ENCODE peak calls at places on chromosomes 6 and 20, in ten cellular contexts. One of them, this sample, is unnamed.

GRCh38 chr20:49393803-49394202 is 88.7 kb downstream of the KCNB1 start:
- DNase-seq in iPS DF 6.9: no peak
- DNase-seq in foreskin keratinocyte: no peak
- DNase-seq in aorta: no peak
- DNase-seq in psoas muscle: no peak
- DNase-seq in IMR-90: no peak
- DNase-seq in adipocyte: no peak
- DNase-seq in heart left ventricle: no peak
- DNase-seq in colonic mucosa: no peak
- DNase-seq in CD4-positive, CD25-positive, alpha-beta regulatory T cell: no peak
- DNase-seq in this sample: no peak

GRCh38 chr6:119484598-119484997 is 135.0 kb upstream of the MAN1A1 start:
- DNase-seq in iPS DF 6.9: no peak
- DNase-seq in foreskin keratinocyte: peak; percentile 99
- DNase-seq in aorta: no peak
- DNase-seq in psoas muscle: no peak
- DNase-seq in IMR-90: peak; percentile 94
- DNase-seq in adipocyte: peak; percentile 91
- DNase-seq in heart left ventricle: no peak
- DNase-seq in colonic mucosa: no peak
- DNase-seq in CD4-positive, CD25-positive, alpha-beta regulatory T cell: no peak
- DNase-seq in this sample: no peak

GRCh38 chr6:44233560-44234100 is 10.2 kb downstream of the SLC29A1 start:
- DNase-seq in iPS DF 6.9: no peak
- DNase-seq in foreskin keratinocyte: no peak
- DNase-seq in aorta: no peak
- DNase-seq in psoas muscle: no peak
- DNase-seq in IMR-90: no peak
- DNase-seq in adipocyte: no peak
- DNase-seq in heart left ventricle: no peak
- DNase-seq in colonic mucosa: no peak
- DNase-seq in CD4-positive, CD25-positive, alpha-beta regulatory T cell: no peak
- DNase-seq in this sample: no peak

GRCh38 chr6:101396552-101397173 is 3.2 kb downstream of the GRIK2 start:
- DNase-seq in iPS DF 6.9: no peak
- DNase-seq in foreskin keratinocyte: peak; percentile 49
- DNase-seq in aorta: peak; percentile 59
- DNase-seq in psoas muscle: no peak
- DNase-seq in IMR-90: peak; percentile 64
- DNase-seq in adipocyte: peak; percentile 83
- DNase-seq in heart left ventricle: peak; percentile 57
- DNase-seq in colonic mucosa: peak; percentile 71
- DNase-seq in CD4-positive, CD25-positive, alpha-beta regulatory T cell: peak; percentile 5
- DNase-seq in this sample: peak; percentile 62

GRCh38 chr20:53828673-53829085 is 235.0 kb upstream of the ZNF217 start:
- DNase-seq in iPS DF 6.9: no peak
- DNase-seq in foreskin keratinocyte: peak; percentile 91
- DNase-seq in aorta: no peak
- DNase-seq in psoas muscle: no peak
- DNase-seq in IMR-90: peak; percentile 95
- DNase-seq in adipocyte: peak; percentile 87
- DNase-seq in heart left ventricle: no peak
- DNase-seq in colonic mucosa: peak; percentile 49
- DNase-seq in CD4-positive, CD25-positive, alpha-beta regulatory T cell: no peak
- DNase-seq in this sample: peak; percentile 96

GRCh38 chr6:24451581-24452041 is 37.8 kb downstream of the GPLD1 start:
- DNase-seq in iPS DF 6.9: no peak
- DNase-seq in foreskin keratinocyte: no peak
- DNase-seq in aorta: no peak
- DNase-seq in psoas muscle: no peak
- DNase-seq in IMR-90: no peak
- DNase-seq in adipocyte: no peak
- DNase-seq in heart left ventricle: no peak
- DNase-seq in colonic mucosa: no peak
- DNase-seq in CD4-positive, CD25-positive, alpha-beta regulatory T cell: no peak
- DNase-seq in this sample: no peak

GRCh38 chr20:50663095-50663821 is 28.1 kb downstream of the RIPOR3 start:
- DNase-seq in iPS DF 6.9: no peak
- DNase-seq in foreskin keratinocyte: peak; percentile 71
- DNase-seq in aorta: no peak
- DNase-seq in psoas muscle: no peak
- DNase-seq in IMR-90: no peak
- DNase-seq in adipocyte: no peak
- DNase-seq in heart left ventricle: no peak
- DNase-seq in colonic mucosa: no peak
- DNase-seq in CD4-positive, CD25-positive, alpha-beta regulatory T cell: no peak
- DNase-seq in this sample: no peak

GRCh38 chr6:108951351-108951953 is 103.2 kb downstream of the ARMC2 start:
- DNase-seq in iPS DF 6.9: no peak
- DNase-seq in foreskin keratinocyte: peak; percentile 49
- DNase-seq in aorta: no peak
- DNase-seq in psoas muscle: no peak
- DNase-seq in IMR-90: peak; percentile 44
- DNase-seq in adipocyte: no peak
- DNase-seq in heart left ventricle: no peak
- DNase-seq in colonic mucosa: peak; percentile 57
- DNase-seq in CD4-positive, CD25-positive, alpha-beta regulatory T cell: no peak
- DNase-seq in this sample: no peak

GRCh38 chr20:60294627-60295026 is 336.4 kb downstream of the CDH26 start:
- DNase-seq in iPS DF 6.9: no peak
- DNase-seq in foreskin keratinocyte: no peak
- DNase-seq in aorta: no peak
- DNase-seq in psoas muscle: no peak
- DNase-seq in IMR-90: no peak
- DNase-seq in adipocyte: no peak
- DNase-seq in heart left ventricle: no peak
- DNase-seq in colonic mucosa: no peak
- DNase-seq in CD4-positive, CD25-positive, alpha-beta regulatory T cell: no peak
- DNase-seq in this sample: no peak

GRCh38 chr6:25889877-25890853 is 16.1 kb upstream of the SLC17A3 start:
- DNase-seq in iPS DF 6.9: no peak
- DNase-seq in foreskin keratinocyte: peak; percentile 32
- DNase-seq in aorta: no peak
- DNase-seq in psoas muscle: no peak
- DNase-seq in IMR-90: peak; percentile 17
- DNase-seq in adipocyte: peak; percentile 86
- DNase-seq in heart left ventricle: no peak
- DNase-seq in colonic mucosa: peak; percentile 57
- DNase-seq in CD4-positive, CD25-positive, alpha-beta regulatory T cell: no peak
- DNase-seq in this sample: no peak

GRCh38 chr6:129936329-129937165 is 75.4 kb upstream of the TMEM244 start:
- DNase-seq in iPS DF 6.9: peak; percentile 55
- DNase-seq in foreskin keratinocyte: peak; percentile 68
- DNase-seq in aorta: no peak
- DNase-seq in psoas muscle: no peak
- DNase-seq in IMR-90: peak; percentile 60
- DNase-seq in adipocyte: peak; percentile 89
- DNase-seq in heart left ventricle: no peak
- DNase-seq in colonic mucosa: peak; percentile 67
- DNase-seq in CD4-positive, CD25-positive, alpha-beta regulatory T cell: peak; percentile 41
- DNase-seq in this sample: peak; percentile 51

GRCh38 chr20:59082077-59082740 is 39.6 kb upstream of the PRELID3B start:
- DNase-seq in iPS DF 6.9: no peak
- DNase-seq in foreskin keratinocyte: peak; percentile 88
- DNase-seq in aorta: no peak
- DNase-seq in psoas muscle: no peak
- DNase-seq in IMR-90: peak; percentile 84
- DNase-seq in adipocyte: no peak
- DNase-seq in heart left ventricle: no peak
- DNase-seq in colonic mucosa: no peak
- DNase-seq in CD4-positive, CD25-positive, alpha-beta regulatory T cell: no peak
- DNase-seq in this sample: no peak

DNA sequence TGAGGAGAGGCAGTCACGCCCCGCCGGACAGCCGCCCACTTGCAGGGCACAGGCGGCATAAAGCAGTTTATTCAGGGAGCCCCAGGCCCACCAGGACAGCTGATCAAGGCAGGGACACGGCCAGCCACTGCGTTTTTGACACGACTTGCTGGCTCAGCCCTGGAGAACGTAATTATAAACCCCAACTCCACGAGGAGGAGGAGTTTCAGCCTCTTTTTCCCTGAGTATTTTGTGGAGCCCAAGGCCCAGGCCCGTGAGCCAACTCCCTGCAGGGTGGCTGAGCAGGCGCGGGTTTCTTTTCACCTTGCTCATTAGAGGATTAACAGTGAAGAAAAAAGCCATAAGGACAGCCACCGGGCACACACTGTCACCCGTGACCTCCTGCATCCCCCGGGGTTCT is 178.0 kb downstream of the TFAP2C start:
- DNase-seq in iPS DF 6.9: no peak
- DNase-seq in foreskin keratinocyte: no peak
- DNase-seq in aorta: no peak
- DNase-seq in psoas muscle: no peak
- DNase-seq in IMR-90: no peak
- DNase-seq in adipocyte: no peak
- DNase-seq in heart left ventricle: no peak
- DNase-seq in colonic mucosa: no peak
- DNase-seq in CD4-positive, CD25-positive, alpha-beta regulatory T cell: no peak
- DNase-seq in this sample: no peak
- H3K4me1 ChIP-seq in iPS DF 6.9: peaks cover 5% of the 10 kb centered on the region
- H3K4me1 ChIP-seq in foreskin keratinocyte: peaks cover 28% of the 10 kb centered on the region
- H3K4me1 ChIP-seq in aorta: no peaks in the 10 kb centered on the region
- H3K4me1 ChIP-seq in psoas muscle: no peaks in the 10 kb centered on the region
- H3K4me1 ChIP-seq in IMR-90: peaks cover 2% of the 10 kb centered on the region
- H3K4me1 ChIP-seq in adipocyte: no peaks in the 10 kb centered on the region
- H3K4me1 ChIP-seq in heart left ventricle: no peaks in the 10 kb centered on the region
- H3K4me1 ChIP-seq in colonic mucosa: no peaks in the 10 kb centered on the region
- H3K4me1 ChIP-seq in CD4-positive, CD25-positive, alpha-beta regulatory T cell: no peaks in the 10 kb centered on the region
- H3K4me1 ChIP-seq in this sample: peaks cover 13% of the 10 kb centered on the region

DNA sequence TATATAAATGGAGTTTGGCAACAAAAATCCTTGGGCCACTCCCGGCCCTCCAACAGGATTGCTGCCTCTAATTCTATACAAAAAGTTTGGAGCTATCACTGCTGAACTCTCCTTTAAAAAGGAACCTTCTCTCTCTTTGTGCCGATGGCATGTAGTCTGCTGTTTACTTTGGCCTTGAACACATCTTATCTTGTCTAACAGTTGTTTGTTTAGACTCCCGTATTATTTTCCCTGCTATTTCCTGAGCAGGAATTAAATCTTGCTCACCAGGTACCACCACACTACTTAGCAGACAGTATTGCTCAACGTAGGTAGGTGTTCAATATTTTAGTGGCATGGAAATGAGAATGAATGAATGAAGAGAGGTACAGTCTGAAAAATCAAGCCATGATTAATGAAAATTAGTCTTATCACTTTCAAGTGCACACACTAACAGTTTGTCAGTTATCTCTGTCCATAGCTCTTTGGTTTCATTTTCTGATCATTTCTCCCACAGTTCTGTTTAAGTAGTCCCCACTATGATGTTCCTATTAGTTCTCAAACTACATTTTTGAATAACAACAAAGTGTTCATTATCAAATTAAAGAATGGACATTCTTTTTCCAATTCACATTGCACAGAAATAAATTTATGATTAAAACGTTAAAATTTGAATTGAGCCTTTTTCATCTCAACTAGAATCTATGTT is 6.9 kb upstream of the HEY2 start:
- DNase-seq in iPS DF 6.9: no peak
- DNase-seq in foreskin keratinocyte: no peak
- DNase-seq in aorta: no peak
- DNase-seq in psoas muscle: no peak
- DNase-seq in IMR-90: no peak
- DNase-seq in adipocyte: no peak
- DNase-seq in heart left ventricle: no peak
- DNase-seq in colonic mucosa: no peak
- DNase-seq in CD4-positive, CD25-positive, alpha-beta regulatory T cell: no peak
- DNase-seq in this sample: no peak
- H3K27me3 ChIP-seq in iPS DF 6.9: no peaks in the 10 kb centered on the region
- H3K27me3 ChIP-seq in foreskin keratinocyte: peaks cover 65% of the 10 kb centered on the region
- H3K27me3 ChIP-seq in aorta: no peaks in the 10 kb centered on the region
- H3K27me3 ChIP-seq in psoas muscle: no peaks in the 10 kb centered on the region
- H3K27me3 ChIP-seq in IMR-90: peaks cover 31% of the 10 kb centered on the region
- H3K27me3 ChIP-seq in adipocyte: peaks cover 13% of the 10 kb centered on the region
- H3K27me3 ChIP-seq in heart left ventricle: no peaks in the 10 kb centered on the region
- H3K27me3 ChIP-seq in colonic mucosa: peaks cover 24% of the 10 kb centered on the region
- H3K27me3 ChIP-seq in CD4-positive, CD25-positive, alpha-beta regulatory T cell: peaks cover 36% of the 10 kb centered on the region
- H3K27me3 ChIP-seq in this sample: peaks cover 43% of the 10 kb centered on the region

DNA sequence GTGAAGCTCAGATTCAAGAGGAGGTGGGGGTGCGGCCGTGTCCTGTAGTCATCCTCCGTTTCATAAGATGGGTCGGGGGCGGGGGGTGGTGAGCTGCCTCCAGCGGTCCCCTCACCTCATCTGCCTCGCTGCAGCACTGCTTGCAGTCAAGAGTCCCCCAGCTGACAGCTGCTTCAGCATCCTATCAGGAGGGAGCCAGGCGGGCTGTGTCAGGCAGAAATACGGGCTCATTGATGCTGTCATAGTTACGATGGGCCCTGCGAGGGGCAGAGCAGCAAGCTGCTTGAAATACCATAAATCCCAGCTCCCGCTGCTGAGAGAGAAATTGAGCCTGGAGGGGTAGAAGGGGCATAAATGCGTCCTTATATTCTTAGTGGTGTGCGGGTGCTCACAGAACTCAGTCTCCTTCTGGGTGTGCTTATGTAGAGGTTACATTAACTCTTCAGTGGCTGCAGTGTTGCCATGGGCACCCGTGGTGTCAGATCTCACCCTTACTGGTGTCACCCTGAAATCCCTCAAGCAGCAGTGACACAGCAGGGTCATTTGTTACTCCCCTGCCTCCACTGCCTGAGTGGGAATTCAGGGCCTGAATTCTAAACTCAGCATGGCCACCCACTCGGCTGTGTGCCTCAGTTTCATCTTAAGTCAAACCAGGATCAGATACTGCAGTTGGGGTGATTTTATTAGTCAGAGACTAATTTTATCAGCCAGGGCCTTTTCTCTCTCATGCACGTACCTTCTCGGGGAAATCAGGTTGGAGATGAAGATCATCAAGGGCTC is 21.8 kb downstream of the CCDC167 start:
- DNase-seq in iPS DF 6.9: no peak
- DNase-seq in foreskin keratinocyte: no peak
- DNase-seq in aorta: no peak
- DNase-seq in psoas muscle: no peak
- DNase-seq in IMR-90: no peak
- DNase-seq in adipocyte: no peak
- DNase-seq in heart left ventricle: no peak
- DNase-seq in colonic mucosa: no peak
- DNase-seq in CD4-positive, CD25-positive, alpha-beta regulatory T cell: no peak
- DNase-seq in this sample: no peak
- H3K4me1 ChIP-seq in iPS DF 6.9: peaks cover 1% of the 10 kb centered on the region
- H3K4me1 ChIP-seq in foreskin keratinocyte: peaks cover 10% of the 10 kb centered on the region
- H3K4me1 ChIP-seq in aorta: no peaks in the 10 kb centered on the region
- H3K4me1 ChIP-seq in psoas muscle: peaks cover 9% of the 10 kb centered on the region
- H3K4me1 ChIP-seq in IMR-90: no peaks in the 10 kb centered on the region
- H3K4me1 ChIP-seq in adipocyte: peaks cover 18% of the 10 kb centered on the region
- H3K4me1 ChIP-seq in heart left ventricle: peaks cover 38% of the 10 kb centered on the region
- H3K4me1 ChIP-seq in colonic mucosa: no peaks in the 10 kb centered on the region
- H3K4me1 ChIP-seq in CD4-positive, CD25-positive, alpha-beta regulatory T cell: no peaks in the 10 kb centered on the region
- H3K4me1 ChIP-seq in this sample: no peaks in the 10 kb centered on the region

DNA sequence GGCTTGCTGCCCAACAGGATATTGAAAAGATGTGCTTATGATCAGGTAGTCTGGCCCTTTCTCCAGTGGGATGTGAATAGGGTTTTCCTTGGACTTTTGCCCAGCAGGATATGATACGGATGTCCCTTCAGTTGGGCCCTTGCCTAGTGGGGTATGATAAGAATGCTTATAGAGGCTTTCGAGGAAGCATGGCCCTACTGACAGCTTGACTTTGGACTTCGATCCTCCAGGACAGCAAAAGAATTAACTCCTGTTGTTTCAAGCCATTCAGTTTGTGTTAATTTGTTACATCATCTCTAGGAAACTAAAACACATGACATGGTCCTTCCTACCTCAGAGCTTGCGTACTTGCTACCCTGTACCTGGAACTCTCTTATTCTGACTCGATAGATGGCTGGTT is 9.7 kb upstream of the ZNF334 start:
- DNase-seq in iPS DF 6.9: no peak
- DNase-seq in foreskin keratinocyte: no peak
- DNase-seq in aorta: no peak
- DNase-seq in psoas muscle: no peak
- DNase-seq in IMR-90: no peak
- DNase-seq in adipocyte: no peak
- DNase-seq in heart left ventricle: no peak
- DNase-seq in colonic mucosa: no peak
- DNase-seq in CD4-positive, CD25-positive, alpha-beta regulatory T cell: no peak
- DNase-seq in this sample: no peak
- H3K27me3 ChIP-seq in iPS DF 6.9: no peaks in the 10 kb centered on the region
- H3K27me3 ChIP-seq in foreskin keratinocyte: no peaks in the 10 kb centered on the region
- H3K27me3 ChIP-seq in aorta: no peaks in the 10 kb centered on the region
- H3K27me3 ChIP-seq in psoas muscle: peaks cover 10% of the 10 kb centered on the region
- H3K27me3 ChIP-seq in IMR-90: peaks cover 3% of the 10 kb centered on the region
- H3K27me3 ChIP-seq in adipocyte: peaks cover 24% of the 10 kb centered on the region
- H3K27me3 ChIP-seq in heart left ventricle: no peaks in the 10 kb centered on the region
- H3K27me3 ChIP-seq in colonic mucosa: no peaks in the 10 kb centered on the region
- H3K27me3 ChIP-seq in CD4-positive, CD25-positive, alpha-beta regulatory T cell: peaks cover 3% of the 10 kb centered on the region
- H3K27me3 ChIP-seq in this sample: no peaks in the 10 kb centered on the region

This sample was measured in SJSA1.